ENCODE peak calls at places on chromosomes 3 and 15, in eight cellular contexts. One of them, this sample, is unnamed. For H3K4me1, the result is how much of the 10 kb centered on the place peaks cover.

GRCh38 chr3:148950806-148951205 is 40.5 kb upstream of the GYG1 start:
- DNase-seq in neuronal stem cell: no peak
- DNase-seq in aorta: no peak
- DNase-seq in transverse colon: no peak
- DNase-seq in CD4-positive, CD25-positive, alpha-beta regulatory T cell: peak
- DNase-seq in esophagus squamous epithelium: no peak
- DNase-seq in pancreas: no peak
- DNase-seq in body of pancreas: no peak
- DNase-seq in this sample: no peak

GRCh38 chr15:90184119-90184785 is 16.9 kb upstream of the SEMA4B start:
- DNase-seq in neuronal stem cell: no peak
- DNase-seq in CD4-positive, CD25-positive, alpha-beta regulatory T cell: no peak
- DNase-seq in aorta: peak
- DNase-seq in body of pancreas: peak
- DNase-seq in esophagus squamous epithelium: peak
- DNase-seq in pancreas: peak
- DNase-seq in transverse colon: peak
- DNase-seq in this sample: no peak

GRCh38 chr3:94862703-94863102 is 799.8 kb downstream of the NSUN3 start:
- DNase-seq in aorta: no peak
- DNase-seq in pancreas: no peak
- DNase-seq in esophagus squamous epithelium: no peak
- DNase-seq in body of pancreas: no peak
- DNase-seq in CD4-positive, CD25-positive, alpha-beta regulatory T cell: no peak
- DNase-seq in neuronal stem cell: no peak
- DNase-seq in transverse colon: no peak
- DNase-seq in this sample: peak

GRCh38 chr15:82663186-82663600 is 16.0 kb upstream of the CPEB1 start:
- DNase-seq in CD4-positive, CD25-positive, alpha-beta regulatory T cell: peak
- DNase-seq in aorta: peak
- DNase-seq in neuronal stem cell: peak
- DNase-seq in pancreas: peak
- DNase-seq in body of pancreas: peak
- DNase-seq in esophagus squamous epithelium: no peak
- DNase-seq in transverse colon: peak
- DNase-seq in this sample: peak

GRCh38 chr15:101264011-101264410 is 12.2 kb upstream of the CHSY1 start:
- DNase-seq in neuronal stem cell: no peak
- DNase-seq in CD4-positive, CD25-positive, alpha-beta regulatory T cell: no peak
- DNase-seq in body of pancreas: no peak
- DNase-seq in aorta: no peak
- DNase-seq in esophagus squamous epithelium: no peak
- DNase-seq in transverse colon: no peak
- DNase-seq in pancreas: no peak
- DNase-seq in this sample: no peak

GRCh38 chr3:197522183-197522715 is 33.5 kb downstream of the BDH1 start:
- DNase-seq in transverse colon: peak
- DNase-seq in esophagus squamous epithelium: no peak
- DNase-seq in neuronal stem cell: no peak
- DNase-seq in CD4-positive, CD25-positive, alpha-beta regulatory T cell: no peak
- DNase-seq in body of pancreas: no peak
- DNase-seq in pancreas: peak
- DNase-seq in aorta: no peak
- DNase-seq in this sample: no peak

GRCh38 chr3:12964713-12965612 is 108.3 kb downstream of the IQSEC1 start:
- DNase-seq in neuronal stem cell: no peak
- DNase-seq in transverse colon: no peak
- DNase-seq in esophagus squamous epithelium: no peak
- DNase-seq in aorta: no peak
- DNase-seq in pancreas: no peak
- DNase-seq in CD4-positive, CD25-positive, alpha-beta regulatory T cell: no peak
- DNase-seq in body of pancreas: peak
- DNase-seq in this sample: no peak

GRCh38 chr3:42705039-42705767 is 2.6 kb upstream of the HHATL start:
- DNase-seq in aorta: no peak
- DNase-seq in CD4-positive, CD25-positive, alpha-beta regulatory T cell: no peak
- DNase-seq in body of pancreas: no peak
- DNase-seq in esophagus squamous epithelium: no peak
- DNase-seq in pancreas: no peak
- DNase-seq in transverse colon: no peak
- DNase-seq in neuronal stem cell: no peak
- DNase-seq in this sample: no peak

GRCh38 chr3:190521998-190522397 is 8.1 kb downstream of the IL1RAP start:
- DNase-seq in esophagus squamous epithelium: no peak
- DNase-seq in transverse colon: no peak
- DNase-seq in neuronal stem cell: no peak
- DNase-seq in body of pancreas: no peak
- DNase-seq in pancreas: no peak
- DNase-seq in CD4-positive, CD25-positive, alpha-beta regulatory T cell: no peak
- DNase-seq in aorta: no peak
- DNase-seq in this sample: no peak

GRCh38 chr15:42140383-42141070 is 15.9 kb downstream of the PLA2G4F start:
- DNase-seq in pancreas: no peak
- DNase-seq in transverse colon: no peak
- DNase-seq in esophagus squamous epithelium: no peak
- DNase-seq in CD4-positive, CD25-positive, alpha-beta regulatory T cell: no peak
- DNase-seq in neuronal stem cell: no peak
- DNase-seq in body of pancreas: no peak
- DNase-seq in aorta: no peak
- DNase-seq in this sample: no peak

GRCh38 chr3:164479978-164480377 is 598.3 kb downstream of the SI start:
- DNase-seq in body of pancreas: no peak
- DNase-seq in neuronal stem cell: no peak
- DNase-seq in CD4-positive, CD25-positive, alpha-beta regulatory T cell: no peak
- DNase-seq in esophagus squamous epithelium: no peak
- DNase-seq in pancreas: no peak
- DNase-seq in aorta: no peak
- DNase-seq in transverse colon: no peak
- DNase-seq in this sample: no peak

GRCh38 chr3:149224736-149225594 is 3.3 kb upstream of the CP start:
- DNase-seq in CD4-positive, CD25-positive, alpha-beta regulatory T cell: peak
- DNase-seq in esophagus squamous epithelium: no peak
- DNase-seq in body of pancreas: peak
- DNase-seq in neuronal stem cell: no peak
- DNase-seq in pancreas: no peak
- DNase-seq in aorta: no peak
- DNase-seq in transverse colon: no peak
- DNase-seq in this sample: no peak

GRCh38 chr3:193391902-193392301 is 13.3 kb upstream of the ATP13A5 start:
- DNase-seq in pancreas: no peak
- DNase-seq in aorta: no peak
- DNase-seq in body of pancreas: no peak
- DNase-seq in neuronal stem cell: peak
- DNase-seq in CD4-positive, CD25-positive, alpha-beta regulatory T cell: no peak
- DNase-seq in transverse colon: no peak
- DNase-seq in esophagus squamous epithelium: no peak
- DNase-seq in this sample: peak

GRCh38 chr15:100525894-100526512 is 2.7 kb downstream of the CERS3 start:
- DNase-seq in CD4-positive, CD25-positive, alpha-beta regulatory T cell: no peak
- DNase-seq in esophagus squamous epithelium: no peak
- DNase-seq in body of pancreas: peak
- DNase-seq in aorta: peak
- DNase-seq in pancreas: peak
- DNase-seq in neuronal stem cell: no peak
- DNase-seq in transverse colon: peak
- DNase-seq in this sample: no peak

GRCh38 chr3:126345641-126346460 is 11.4 kb downstream of the KLF15 start:
- DNase-seq in esophagus squamous epithelium: no peak
- DNase-seq in pancreas: peak
- DNase-seq in body of pancreas: no peak
- DNase-seq in CD4-positive, CD25-positive, alpha-beta regulatory T cell: no peak
- DNase-seq in aorta: peak
- DNase-seq in transverse colon: peak
- DNase-seq in neuronal stem cell: no peak
- DNase-seq in this sample: no peak

GRCh38 chr3:28476194-28476593 is 127.6 kb upstream of the AZI2 start:
- DNase-seq in neuronal stem cell: no peak
- DNase-seq in transverse colon: no peak
- DNase-seq in aorta: no peak
- DNase-seq in CD4-positive, CD25-positive, alpha-beta regulatory T cell: peak
- DNase-seq in body of pancreas: no peak
- DNase-seq in pancreas: no peak
- DNase-seq in esophagus squamous epithelium: no peak
- DNase-seq in this sample: peak

GRCh38 chr3:85576091-85576690 is 617.4 kb downstream of the CADM2 start:
- DNase-seq in pancreas: no peak
- DNase-seq in aorta: peak
- DNase-seq in transverse colon: peak
- DNase-seq in esophagus squamous epithelium: no peak
- DNase-seq in CD4-positive, CD25-positive, alpha-beta regulatory T cell: peak
- DNase-seq in neuronal stem cell: peak
- DNase-seq in body of pancreas: peak
- DNase-seq in this sample: peak

DNA sequence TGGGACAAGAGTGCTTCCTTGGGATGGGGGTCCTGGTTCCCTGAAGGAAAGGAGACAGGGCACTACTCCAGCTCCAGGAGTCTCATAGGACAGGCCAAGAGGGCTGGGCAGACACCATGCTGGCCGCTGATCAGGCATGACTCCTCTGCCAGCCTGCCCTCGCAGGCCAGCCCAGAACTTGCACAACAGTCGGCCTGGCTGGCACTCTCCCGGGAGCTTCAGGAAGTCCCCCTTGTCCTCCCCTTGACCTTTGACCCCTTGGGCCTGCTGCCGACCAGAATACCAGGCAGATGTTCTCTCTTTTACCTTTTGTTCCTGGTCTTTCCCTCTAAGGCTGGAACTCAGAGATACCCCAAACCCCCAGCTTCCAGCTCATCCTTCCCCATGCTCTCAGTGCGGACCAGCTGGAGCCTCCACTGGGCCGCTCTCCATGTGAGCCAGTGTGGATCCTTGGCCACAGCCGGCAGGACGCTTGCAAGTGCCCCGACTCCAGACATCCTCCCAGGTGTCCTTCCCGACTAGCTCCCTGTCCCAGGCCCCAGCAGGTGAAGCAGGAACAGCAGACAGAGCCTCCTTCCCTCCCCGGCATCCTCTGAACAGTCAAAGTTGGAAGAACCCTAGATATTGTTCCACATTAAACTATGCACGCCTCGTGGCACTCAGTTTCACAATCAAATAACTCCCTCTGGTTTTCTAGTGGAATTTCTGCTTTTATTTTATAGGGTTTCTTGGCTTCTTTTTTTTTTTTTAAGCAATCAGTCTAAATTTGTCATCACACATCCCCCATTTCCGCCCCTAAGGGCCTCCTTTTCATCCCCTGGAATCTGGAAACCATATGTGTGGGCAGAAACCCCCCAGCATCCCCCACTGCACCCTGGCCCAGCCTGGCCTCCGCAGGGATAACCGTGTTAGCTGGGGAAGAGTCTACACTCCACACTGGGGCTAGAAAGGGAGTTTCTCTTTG is 15.7 kb downstream of the VPS18 start:
- DNase-seq in CD4-positive, CD25-positive, alpha-beta regulatory T cell: no peak
- DNase-seq in pancreas: no peak
- DNase-seq in aorta: no peak
- DNase-seq in neuronal stem cell: no peak
- DNase-seq in transverse colon: no peak
- DNase-seq in esophagus squamous epithelium: no peak
- DNase-seq in body of pancreas: peak
- DNase-seq in this sample: no peak
- H3K4me1 ChIP-seq in CD4-positive, CD25-positive, alpha-beta regulatory T cell: under half
- H3K4me1 ChIP-seq in pancreas: under half
- H3K4me1 ChIP-seq in aorta: under half
- H3K4me1 ChIP-seq in neuronal stem cell: under half
- H3K4me1 ChIP-seq in transverse colon: under half
- H3K4me1 ChIP-seq in esophagus squamous epithelium: under half
- H3K4me1 ChIP-seq in body of pancreas: under half
- H3K4me1 ChIP-seq in this sample: under half

GRCh38 chr3:195908439-195909293 is at the start of gene TNK2:
- DNase-seq in pancreas: peak
- DNase-seq in esophagus squamous epithelium: no peak
- DNase-seq in neuronal stem cell: no peak
- DNase-seq in aorta: no peak
- DNase-seq in CD4-positive, CD25-positive, alpha-beta regulatory T cell: peak
- DNase-seq in transverse colon: peak
- DNase-seq in body of pancreas: no peak
- DNase-seq in this sample: peak

GRCh38 chr3:195909294-195909644 is 918 bp upstream of the TNK2 start:
- DNase-seq in aorta: no peak
- DNase-seq in CD4-positive, CD25-positive, alpha-beta regulatory T cell: no peak
- DNase-seq in body of pancreas: no peak
- DNase-seq in esophagus squamous epithelium: no peak
- DNase-seq in neuronal stem cell: no peak
- DNase-seq in pancreas: no peak
- DNase-seq in transverse colon: peak
- DNase-seq in this sample: no peak

GRCh38 chr3:195905970-195906864 is 2.1 kb downstream of the TNK2 start:
- DNase-seq in body of pancreas: peak
- DNase-seq in pancreas: no peak
- DNase-seq in neuronal stem cell: no peak
- DNase-seq in esophagus squamous epithelium: no peak
- DNase-seq in CD4-positive, CD25-positive, alpha-beta regulatory T cell: peak
- DNase-seq in aorta: peak
- DNase-seq in transverse colon: no peak
- DNase-seq in this sample: no peak

GRCh38 chr3:195907730-195908438 is 467 bp downstream of the TNK2 start:
- DNase-seq in aorta: no peak
- DNase-seq in neuronal stem cell: no peak
- DNase-seq in transverse colon: peak
- DNase-seq in body of pancreas: peak
- DNase-seq in CD4-positive, CD25-positive, alpha-beta regulatory T cell: peak
- DNase-seq in esophagus squamous epithelium: no peak
- DNase-seq in pancreas: peak
- DNase-seq in this sample: peak

GRCh38 chr3:195906865-195907729 is 1.3 kb downstream of the TNK2 start:
- DNase-seq in esophagus squamous epithelium: no peak
- DNase-seq in aorta: peak
- DNase-seq in neuronal stem cell: no peak
- DNase-seq in transverse colon: peak
- DNase-seq in pancreas: peak
- DNase-seq in CD4-positive, CD25-positive, alpha-beta regulatory T cell: peak
- DNase-seq in body of pancreas: peak
- DNase-seq in this sample: peak
- H3K4me3 ChIP-seq in esophagus squamous epithelium: peak
- H3K4me3 ChIP-seq in aorta: no peak
- H3K4me3 ChIP-seq in neuronal stem cell: peak
- H3K4me3 ChIP-seq in transverse colon: no peak
- H3K4me3 ChIP-seq in pancreas: no peak
- H3K4me3 ChIP-seq in CD4-positive, CD25-positive, alpha-beta regulatory T cell: peak
- H3K4me3 ChIP-seq in body of pancreas: no peak
- H3K4me3 ChIP-seq in this sample: peak

GRCh38 chr3:122973893-122974615 is 53.5 kb downstream of the SEMA5B start:
- DNase-seq in esophagus squamous epithelium: no peak
- DNase-seq in pancreas: no peak
- DNase-seq in CD4-positive, CD25-positive, alpha-beta regulatory T cell: no peak
- DNase-seq in body of pancreas: no peak
- DNase-seq in neuronal stem cell: no peak
- DNase-seq in transverse colon: no peak
- DNase-seq in aorta: no peak
- DNase-seq in this sample: no peak
- H3K4me1 ChIP-seq in esophagus squamous epithelium: under half
- H3K4me1 ChIP-seq in pancreas: under half
- H3K4me1 ChIP-seq in CD4-positive, CD25-positive, alpha-beta regulatory T cell: under half
- H3K4me1 ChIP-seq in body of pancreas: under half
- H3K4me1 ChIP-seq in neuronal stem cell: under half
- H3K4me1 ChIP-seq in transverse colon: under half
- H3K4me1 ChIP-seq in aorta: under half
- H3K4me1 ChIP-seq in this sample: under half

DNA sequence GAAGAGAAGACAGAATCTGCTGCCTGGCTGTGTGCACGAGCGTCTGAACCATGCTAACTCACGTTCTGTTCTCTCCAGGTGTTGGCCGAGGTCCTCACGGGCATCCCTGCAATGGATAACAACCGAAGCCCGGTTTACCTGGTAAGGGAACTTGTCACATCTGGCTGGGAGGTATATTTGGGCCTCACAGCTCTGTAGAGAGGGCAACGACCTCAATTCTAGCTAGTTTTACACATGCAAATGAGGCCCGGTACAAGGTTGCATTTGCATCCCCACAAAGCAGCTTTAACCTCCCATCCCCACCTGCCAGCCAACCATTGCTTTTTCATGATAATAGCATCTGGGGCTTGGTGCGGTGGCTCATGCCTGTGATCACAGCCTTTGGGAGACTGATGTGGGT is 22.0 kb upstream of the TATDN2 start:
- DNase-seq in body of pancreas: no peak
- DNase-seq in esophagus squamous epithelium: no peak
- DNase-seq in CD4-positive, CD25-positive, alpha-beta regulatory T cell: no peak
- DNase-seq in aorta: no peak
- DNase-seq in neuronal stem cell: no peak
- DNase-seq in transverse colon: peak
- DNase-seq in pancreas: no peak
- DNase-seq in this sample: peak
- H3K4me3 ChIP-seq in body of pancreas: no peak
- H3K4me3 ChIP-seq in esophagus squamous epithelium: no peak
- H3K4me3 ChIP-seq in CD4-positive, CD25-positive, alpha-beta regulatory T cell: no peak
- H3K4me3 ChIP-seq in aorta: no peak
- H3K4me3 ChIP-seq in neuronal stem cell: no peak
- H3K4me3 ChIP-seq in transverse colon: no peak
- H3K4me3 ChIP-seq in pancreas: no peak
- H3K4me3 ChIP-seq in this sample: no peak